ENCODE peak calls at places on chromosome 6, in nine cellular contexts. A is nephron progenitor cell, P is transverse colon, X is fibroblast of the aortic adventitia, E is A549, J is fibroblast of lung, M is Peyer's patch, Z is cardiac fibroblast, V is GM20000. C is an unnamed sample.

GRCh38 chr6:150537893-150538292 is 61.8 kb upstream of the PLEKHG1 start:
- DNase-seq in A (no peak), J (no peak), E (no peak), M (no peak), Z (no peak), V (no peak), X (no peak), P (no peak), C (no peak)

GRCh38 chr6:21467091-21467490 is 126.5 kb upstream of the SOX4 start:
- DNase-seq in V (no peak), Z (no peak), M (no peak), A (no peak), E (no peak), J (no peak), P (no peak), X (no peak), C (no peak)

GRCh38 chr6:47628448-47629272 is 69.7 kb upstream of the ADGRF4 start:
- DNase-seq in M (no peak), E (no peak), P (no peak), X (no peak), V (no peak), J (no peak), Z (no peak), A (no peak), C (no peak)

GRCh38 chr6:115360602-115361325 is 699.9 kb downstream of the FRK start:
- DNase-seq in Z (no peak), X (no peak), V (no peak), J (no peak), A (no peak), P (no peak), M (no peak), E (no peak), C (no peak)

GRCh38 chr6:137495652-137496391 is 1.6 kb upstream of the OLIG3 start:
- DNase-seq in E (no peak), X (no peak), V (peak), P (no peak), Z (no peak), J (no peak), M (no peak), A (no peak), C (peak)

GRCh38 chr6:38151580-38152500 is 332.3 kb downstream of the ZFAND3 start:
- DNase-seq in E (no peak), M (no peak), A (no peak), Z (no peak), X (no peak), V (no peak), J (no peak), P (no peak), C (no peak)

GRCh38 chr6:37024665-37025337 is 19.3 kb downstream of the FGD2 start:
- DNase-seq in A (no peak), J (no peak), Z (peak), X (no peak), E (peak), V (no peak), P (no peak), M (no peak), C (no peak)

GRCh38 chr6:100203391-100203790 is 209.4 kb upstream of the MCHR2 start:
- DNase-seq in E (peak), P (no peak), A (no peak), M (no peak), V (no peak), J (peak), X (peak), Z (peak), C (no peak)

GRCh38 chr6:53064726-53065265 is 408 bp upstream of the FBXO9 start:
- DNase-seq in M (peak), A (peak), P (peak), E (peak), Z (peak), J (peak), X (peak), V (peak), C (peak)

GRCh38 chr6:150485559-150486517 is 113.8 kb upstream of the PLEKHG1 start:
- DNase-seq in V (no peak), M (no peak), E (no peak), J (no peak), P (no peak), A (no peak), Z (peak), X (peak), C (peak)

GRCh38 chr6:26017567-26017966 is 55.0 kb downstream of the TRIM38 start:
- DNase-seq in J (peak), M (no peak), P (peak), V (peak), E (no peak), X (peak), Z (peak), A (peak), C (peak)
- TF ChIP-seq CTCF in J (peak), M (no peak), P (no peak), V (peak), E (no peak), X (peak), Z (peak), A (peak), C (no peak)

GRCh38 chr6:161748535-161749386 is 474.9 kb upstream of the AGPAT4 start:
- DNase-seq in A (peak), M (no peak), E (peak), P (peak), X (no peak), V (peak), J (peak), Z (peak), C (peak)
- TF ChIP-seq CTCF in A (peak), M (peak), E (peak), P (peak), X (no peak), V (no peak), J (peak), Z (peak), C (peak)

GRCh38 chr6:129835691-129836090 is 25.4 kb downstream of the TMEM244 start:
- DNase-seq in E (no peak), X (no peak), J (no peak), Z (no peak), M (no peak), P (no peak), V (no peak), A (no peak), C (no peak)
- TF ChIP-seq CTCF in E (no peak), X (no peak), J (no peak), Z (no peak), M (no peak), P (no peak), V (no peak), A (no peak), C (no peak)

DNA sequence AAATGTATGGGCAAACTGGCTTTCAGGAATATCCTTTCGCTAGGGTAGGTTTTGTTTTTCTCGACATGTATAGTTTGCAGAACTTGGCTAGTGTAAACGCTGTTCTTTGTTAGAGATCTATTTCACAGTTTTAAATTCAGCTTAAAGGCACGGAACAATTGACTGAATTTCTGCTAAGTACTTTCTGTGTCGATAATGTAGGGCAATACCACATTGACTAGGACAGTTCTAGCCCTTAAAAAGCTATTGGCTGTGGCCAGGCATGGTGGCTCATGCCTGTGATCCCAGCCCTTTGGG is 92.8 kb downstream of the CEP57L1 start:
- DNase-seq in V (no peak), Z (no peak), A (no peak), X (no peak), J (no peak), M (no peak), P (no peak), E (no peak), C (no peak)
- TF ChIP-seq CTCF in V (no peak), Z (no peak), A (peak), X (no peak), J (no peak), M (no peak), P (no peak), E (no peak), C (peak)

GRCh38 chr6:85404497-85405174 is 45.2 kb upstream of the NT5E start:
- DNase-seq in V (no peak), M (no peak), P (peak), A (no peak), X (peak), E (peak), Z (peak), J (peak), C (no peak)
- TF ChIP-seq CTCF in V (no peak), M (no peak), P (no peak), A (no peak), X (no peak), E (no peak), Z (no peak), J (no peak), C (no peak)

GRCh38 chr6:159720708-159721107 is 6.6 kb upstream of the WTAP start:
- DNase-seq in E (peak), P (no peak), A (no peak), V (peak), M (peak), J (peak), X (peak), Z (peak), C (peak)
- TF ChIP-seq CTCF in E (peak), P (peak), A (peak), V (no peak), M (peak), J (peak), X (peak), Z (peak), C (peak)

GRCh38 chr6:42361036-42361435 is 90.7 kb downstream of the TRERF1 start:
- DNase-seq in Z (no peak), V (no peak), E (no peak), X (no peak), A (no peak), J (no peak), M (no peak), P (no peak), C (no peak)

GRCh38 chr6:42363906-42364859 is 87.5 kb downstream of the TRERF1 start:
- DNase-seq in M (no peak), V (no peak), P (no peak), E (no peak), A (no peak), X (no peak), Z (no peak), J (no peak), C (no peak)

GRCh38 chr6:42354707-42355106 is 97.0 kb downstream of the TRERF1 start:
- DNase-seq in V (no peak), P (no peak), X (no peak), A (no peak), J (no peak), Z (no peak), E (no peak), M (no peak), C (no peak)

GRCh38 chr6:42365021-42365420 is 86.7 kb downstream of the TRERF1 start:
- DNase-seq in E (no peak), Z (no peak), V (no peak), P (no peak), A (no peak), X (peak), M (no peak), J (no peak), C (no peak)

DNA sequence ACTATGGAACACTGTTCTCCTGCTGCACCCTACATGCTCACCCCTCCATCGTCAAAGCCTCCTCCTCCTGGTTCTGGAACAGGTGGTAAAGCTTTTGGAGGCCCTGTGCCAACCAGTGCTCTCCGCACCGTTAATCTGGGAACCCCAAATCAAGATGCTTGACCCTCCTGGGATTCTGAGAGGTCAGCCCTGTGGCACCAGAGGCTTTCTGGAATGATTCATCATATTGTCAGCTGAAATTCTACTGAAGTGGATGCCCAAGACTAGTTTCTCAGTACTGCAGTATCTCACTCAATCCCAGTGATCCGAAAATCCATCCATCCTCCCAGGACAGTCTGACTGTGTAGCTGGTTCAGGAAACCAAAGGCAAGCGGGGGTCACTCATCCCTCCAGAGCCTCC is 92.7 kb downstream of the TRERF1 start:
- DNase-seq in X (no peak), M (no peak), J (no peak), P (no peak), A (no peak), V (no peak), Z (no peak), E (no peak), C (no peak)
- TF ChIP-seq CTCF in X (no peak), M (no peak), J (no peak), P (no peak), A (no peak), V (no peak), Z (no peak), E (no peak), C (no peak)

DNA sequence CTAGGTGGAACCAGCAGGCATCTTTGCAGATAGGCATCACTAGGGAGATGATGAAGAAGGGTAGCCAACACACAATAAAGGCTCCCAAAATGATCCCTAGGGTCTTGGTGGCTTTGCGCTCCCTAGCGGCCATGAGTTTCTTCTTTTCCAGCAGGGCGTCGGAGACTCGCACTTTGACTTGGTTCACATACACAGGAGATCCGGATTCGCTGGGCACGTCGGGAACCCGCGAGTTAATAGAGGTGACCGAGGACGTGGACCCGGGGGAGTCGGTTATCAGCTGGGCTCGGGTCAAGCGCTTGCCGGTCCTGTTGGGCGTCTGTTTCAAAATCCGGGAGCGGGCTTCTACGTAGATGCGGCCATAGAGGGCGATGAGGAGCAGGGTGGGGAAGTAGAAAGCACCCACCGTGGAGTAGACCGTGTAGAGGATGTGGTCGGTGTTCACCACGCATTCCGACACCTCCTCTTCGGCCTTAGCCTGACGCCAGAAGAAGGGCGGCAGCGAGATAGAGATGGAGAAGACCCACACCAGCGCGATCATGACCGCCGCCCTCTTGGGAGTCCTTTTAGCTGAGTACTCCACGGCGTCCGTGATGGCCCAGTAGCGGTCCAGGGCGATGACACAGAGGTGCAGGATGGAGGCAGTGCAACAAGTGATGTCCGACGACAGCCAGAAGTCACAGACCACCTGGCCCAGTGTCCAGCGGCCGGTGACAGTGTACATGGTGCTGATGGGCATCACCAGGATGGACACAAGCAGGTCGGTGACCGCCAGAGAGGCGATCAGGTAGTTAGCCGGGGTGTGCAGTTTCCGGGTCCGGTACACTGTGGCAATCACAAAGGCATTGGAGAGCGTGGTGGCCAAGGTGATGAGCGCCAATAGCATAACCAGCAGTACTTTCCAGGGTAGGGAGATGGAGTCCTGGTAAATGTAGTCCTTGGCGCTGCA is 658 bp downstream of the HTR1B start:
- DNase-seq in M (no peak), E (peak), J (no peak), V (no peak), X (no peak), A (peak), Z (no peak), P (no peak), C (peak)
- TF ChIP-seq CTCF in M (no peak), E (peak), J (peak), V (no peak), X (peak), A (peak), Z (peak), P (no peak), C (peak)

GRCh38 chr6:32111424-32112066 is 2.4 kb upstream of the TNXB start:
- DNase-seq in V (no peak), J (no peak), M (no peak), X (no peak), Z (peak), A (no peak), P (no peak), E (no peak), C (no peak)

GRCh38 chr6:32112436-32112980 is 3.4 kb upstream of the TNXB start:
- DNase-seq in P (no peak), Z (peak), M (no peak), A (no peak), V (no peak), X (peak), J (peak), E (no peak), C (no peak)

GRCh38 chr6:32114853-32115252 is 5.7 kb upstream of the TNXB start:
- DNase-seq in X (peak), Z (peak), P (no peak), A (no peak), M (no peak), J (no peak), E (no peak), V (no peak), C (no peak)

GRCh38 chr6:32115623-32116022 is 6.5 kb upstream of the TNXB start:
- DNase-seq in E (no peak), J (no peak), A (no peak), V (no peak), Z (no peak), M (no peak), P (no peak), X (no peak), C (no peak)

DNA sequence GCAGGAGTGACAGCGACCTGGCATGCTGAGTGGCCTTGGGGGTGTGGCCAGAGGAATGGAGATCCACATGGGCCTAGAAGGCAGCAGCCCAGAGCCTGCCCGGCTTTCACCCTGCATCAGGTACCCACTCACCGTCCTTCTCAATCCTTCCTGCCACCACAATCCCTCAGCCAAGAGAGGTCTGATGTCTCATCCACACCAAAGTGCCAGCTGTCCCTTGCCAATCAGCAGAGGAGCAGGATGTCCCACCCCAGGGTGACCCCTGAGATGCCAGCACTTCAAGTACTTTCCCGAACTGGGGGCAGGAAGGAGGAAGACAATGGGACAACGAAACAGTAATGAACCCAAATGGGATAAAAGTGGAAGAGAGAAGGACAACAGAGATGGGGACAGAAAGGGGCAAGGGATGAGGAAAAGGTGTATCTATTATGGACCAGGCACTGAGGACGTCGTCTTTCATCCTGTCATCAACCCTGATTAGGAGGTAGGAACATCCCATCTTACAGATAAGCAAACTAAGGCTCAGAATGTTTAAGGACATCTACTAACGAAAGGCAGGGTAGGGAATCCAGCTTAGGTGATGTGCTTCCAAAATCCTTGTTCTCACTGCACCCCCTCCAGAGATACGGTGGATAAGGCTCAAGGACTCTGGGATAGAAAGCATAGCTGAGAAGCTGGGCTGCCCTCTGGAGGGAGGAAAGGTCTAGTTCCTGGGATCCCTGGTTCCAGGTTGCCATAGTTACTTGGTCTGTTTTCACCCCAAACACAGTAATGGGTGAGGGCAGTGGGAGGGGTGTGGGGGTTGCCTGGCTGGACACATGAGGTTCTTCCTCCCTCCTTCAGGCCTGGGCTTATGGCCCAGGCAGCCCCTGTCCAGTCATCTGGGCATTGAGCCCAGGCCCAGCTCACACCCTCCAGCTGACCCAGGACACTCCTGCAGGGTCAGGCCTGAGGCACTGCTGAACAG is 4.5 kb upstream of the TNXB start:
- DNase-seq in E (peak), Z (peak), A (peak), M (peak), J (peak), V (no peak), X (peak), P (peak), C (no peak)
- TF ChIP-seq CTCF in E (no peak), Z (peak), A (no peak), M (peak), J (peak), V (no peak), X (peak), P (peak), C (no peak)

C was measured in endothelial cell.